ENCODE peak calls at places on chromosomes 11 and 22, in five cellular contexts. V is kidney, F is GM20000, N is AG04450, H is transverse colon. P is an unnamed sample.

GRCh38 chr11:488579-488978 is 18.5 kb downstream of the RNH1 start:
- DNase-seq in N (no peak), H (no peak), V (no peak), F (no peak), P (no peak)

GRCh38 chr22:49930596-49931412 is 12.4 kb downstream of the CRELD2 start:
- DNase-seq in V (peak; percentile 83), N (no peak), F (peak; percentile 78), H (peak; percentile 83), P (peak; percentile 63)

GRCh38 chr11:11779975-11780374 is 61.8 kb upstream of the USP47 start:
- DNase-seq in F (no peak), V (no peak), N (no peak), H (no peak), P (no peak)

GRCh38 chr11:26849009-26849408 is 127.1 kb upstream of the SLC5A12 start:
- DNase-seq in H (no peak), N (no peak), V (peak; percentile 82), F (no peak), P (no peak)

GRCh38 chr11:74018331-74019005 is 9.6 kb upstream of the UCP3 start:
- DNase-seq in V (peak; percentile 94), N (peak; percentile 59), H (peak; percentile 93), F (no peak), P (no peak)

GRCh38 chr22:19679476-19680099 is 34.7 kb upstream of the SEPTIN5 start:
- DNase-seq in F (peak; percentile 56), N (no peak), V (peak; percentile 78), H (peak; percentile 27), P (no peak)

GRCh38 chr11:16604784-16605439 is 133.5 kb upstream of the C11orf58 start:
- DNase-seq in V (peak; percentile 89), N (no peak), F (peak; percentile 35), H (peak; percentile 59), P (peak; percentile 20)

GRCh38 chr11:109197656-109198055 is 224.3 kb upstream of the C11orf87 start:
- DNase-seq in N (no peak), F (no peak), H (no peak), V (no peak), P (no peak)

GRCh38 chr22:38756631-38757463 is 1.0 kb upstream of the SUN2 start:
- DNase-seq in N (no peak), F (no peak), H (peak; percentile 21), V (peak; percentile 75), P (no peak)

GRCh38 chr22:35618427-35619223 is 1.5 kb upstream of the MB start:
- DNase-seq in H (no peak), N (no peak), F (no peak), V (no peak), P (no peak)

GRCh38 chr22:38416621-38417251 is 38.3 kb downstream of the KCNJ4 start:
- DNase-seq in V (peak; percentile 57), H (no peak), N (no peak), F (no peak), P (no peak)

GRCh38 chr11:114208371-114208770 is 87.8 kb upstream of the NNMT start:
- DNase-seq in F (no peak), H (no peak), V (no peak), N (no peak), P (no peak)

GRCh38 chr11:76119032-76119431 is 87.3 kb downstream of the WNT11 start:
- DNase-seq in V (no peak), N (no peak), H (no peak), F (no peak), P (no peak)
- TF ChIP-seq CTCF in V (no peak), N (no peak), H (no peak), F (no peak), P (no peak)

GRCh38 chr11:59866397-59866796 is at the start of gene TCN1:
- DNase-seq in V (no peak), N (no peak), H (no peak), F (no peak), P (no peak)
- TF ChIP-seq CTCF in V (no peak), N (no peak), H (no peak), F (no peak), P (no peak)

GRCh38 chr22:36998620-36999351 is 20.5 kb downstream of the TST start:
- DNase-seq in N (no peak), F (no peak), H (peak; percentile 44), V (peak; percentile 31), P (no peak)
- TF ChIP-seq CTCF in N (no peak), F (peak; percentile 21), H (no peak), V (peak; percentile 1), P (peak; percentile 21)

GRCh38 chr22:21590809-21591641 is 23.5 kb downstream of the UBE2L3 start:
- DNase-seq in H (no peak), F (no peak), N (no peak), V (no peak), P (no peak)

GRCh38 chr22:21591695-21592094 is 24.2 kb downstream of the UBE2L3 start:
- DNase-seq in H (no peak), V (no peak), F (no peak), N (no peak), P (no peak)

GRCh38 chr22:21592422-21592821 is 24.9 kb downstream of the UBE2L3 start:
- DNase-seq in H (no peak), N (no peak), F (no peak), V (no peak), P (no peak)

GRCh38 chr22:21594865-21595452 is 27.4 kb downstream of the UBE2L3 start:
- DNase-seq in N (no peak), V (no peak), F (no peak), H (no peak), P (no peak)

GRCh38 chr22:21593406-21594232 is 26.1 kb downstream of the UBE2L3 start:
- DNase-seq in H (no peak), F (no peak), V (no peak), N (no peak), P (no peak)
- TF ChIP-seq CTCF in H (peak; percentile 33), F (no peak), V (no peak), N (peak; percentile 25), P (no peak)

DNA sequence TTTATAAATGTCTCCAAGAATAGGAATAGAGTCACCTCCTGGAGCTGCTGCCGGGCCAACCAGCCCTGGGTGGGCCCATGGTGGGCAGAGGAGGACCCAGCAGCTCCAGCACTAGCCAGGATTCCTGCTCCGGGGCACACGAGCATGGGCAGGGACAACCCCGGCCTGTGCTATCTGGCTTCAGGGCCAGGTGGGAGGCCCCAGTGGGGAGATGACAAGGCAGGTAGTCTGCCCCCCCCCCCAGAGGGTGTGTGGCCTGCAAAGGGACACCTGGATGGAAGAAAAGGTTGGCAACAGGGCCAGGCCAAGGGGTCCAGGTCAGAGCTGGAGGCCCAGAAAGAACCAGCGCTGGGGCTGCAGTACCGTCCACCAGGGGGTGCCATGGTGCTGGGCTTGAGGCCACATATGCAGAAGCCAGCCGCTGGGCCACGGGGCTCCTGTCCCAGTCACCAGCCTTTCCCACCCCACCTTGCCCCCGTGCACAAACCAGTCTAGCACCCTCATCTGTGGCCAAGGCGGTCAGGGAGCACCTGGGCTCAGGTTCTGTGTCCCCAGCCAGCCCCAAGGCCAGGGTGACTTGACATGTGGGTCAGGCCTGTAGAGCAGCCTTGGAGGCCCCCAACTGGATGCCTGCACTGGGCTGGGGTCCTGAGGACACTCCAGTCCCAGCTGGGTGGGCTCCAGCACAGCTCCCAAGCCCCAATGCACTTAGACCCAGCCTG is 3.5 kb downstream of the TSPAN32 start:
- DNase-seq in V (peak; percentile 94), F (peak; percentile 86), H (peak; percentile 88), N (no peak), P (peak; percentile 83)
- TF ChIP-seq CTCF in V (peak; percentile 96), F (peak; percentile 83), H (peak; percentile 97), N (peak; percentile 71), P (peak; percentile 90)

GRCh38 chr11:61129608-61130523 is 27.6 kb downstream of the CD5 start:
- DNase-seq in V (peak; percentile 94), N (peak; percentile 79), F (peak; percentile 97), H (peak; percentile 92), P (peak; percentile 97)
- TF ChIP-seq CTCF in V (peak; percentile 100), N (peak; percentile 100), F (peak; percentile 100), H (peak; percentile 99), P (peak; percentile 100)

GRCh38 chr11:63670077-63670737 is 969 bp downstream of the ATL3 start:
- DNase-seq in N (no peak), F (peak; percentile 34), V (no peak), H (no peak), P (peak; percentile 28)

GRCh38 chr11:63672934-63673539 is 1.9 kb upstream of the ATL3 start:
- DNase-seq in H (no peak), F (no peak), V (no peak), N (no peak), P (no peak)

GRCh38 chr11:63671322-63672155 is at the start of gene ATL3:
- DNase-seq in V (peak; percentile 99), F (peak; percentile 96), N (peak; percentile 88), H (peak; percentile 98), P (peak; percentile 96)

GRCh38 chr11:63672156-63672463 is 934 bp upstream of the ATL3 start:
- DNase-seq in N (no peak), F (no peak), H (no peak), V (no peak), P (no peak)

GRCh38 chr11:63670738-63671321 is 346 bp downstream of the ATL3 start:
- DNase-seq in H (peak; percentile 78), N (no peak), F (peak; percentile 70), V (no peak), P (peak; percentile 61)
- TF ChIP-seq CTCF in H (no peak), N (peak; percentile 43), F (peak; percentile 61), V (peak; percentile 46), P (peak; percentile 58)

DNA sequence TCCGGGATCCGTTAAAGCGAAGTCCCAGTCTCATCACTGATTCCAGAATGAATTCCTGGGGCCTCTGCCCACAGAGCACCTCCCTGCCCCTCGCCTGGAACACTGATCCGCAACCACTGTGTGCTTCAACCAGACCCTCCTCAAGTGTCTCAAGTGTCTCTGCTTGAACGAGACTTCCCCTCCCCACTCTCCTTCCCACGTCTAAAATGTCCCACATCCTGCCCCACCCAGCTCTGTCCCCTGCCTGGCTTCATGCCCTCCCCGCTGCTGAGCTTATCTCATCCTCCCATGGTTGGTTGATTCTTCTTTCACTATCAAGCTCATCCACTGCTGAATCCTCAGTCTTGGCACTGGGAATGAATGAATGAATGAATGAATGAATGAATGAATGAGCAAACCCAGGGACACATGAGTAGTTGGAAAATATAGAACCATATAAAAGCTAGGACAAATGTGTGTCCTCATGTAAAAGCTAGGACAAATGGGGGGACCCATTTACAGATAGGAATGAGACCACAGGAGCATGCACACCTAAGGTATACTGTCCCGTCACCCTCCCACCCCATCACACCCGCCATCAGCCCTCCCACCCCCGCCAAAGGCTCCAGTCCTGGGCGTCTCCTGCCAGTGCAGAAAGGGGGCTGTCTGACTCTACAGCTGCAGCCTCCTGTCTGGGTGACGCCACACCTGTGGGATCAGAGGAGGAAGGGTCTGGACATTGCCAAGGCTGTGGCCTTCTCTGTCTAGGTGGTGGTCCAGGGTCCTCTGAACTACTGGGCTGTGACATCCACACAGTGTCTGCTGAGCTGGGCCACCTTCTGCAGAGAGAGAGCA is 71.4 kb upstream of the LINC01488 start:
- DNase-seq in H (no peak), N (no peak), F (no peak), V (peak; percentile 34), P (no peak)
- TF ChIP-seq CTCF in H (no peak), N (no peak), F (no peak), V (no peak), P (no peak)

GRCh38 chr11:131511794-131512193 is 141.4 kb downstream of the NTM start:
- DNase-seq in H (peak; percentile 42), N (no peak), V (no peak), F (peak; percentile 32), P (peak; percentile 43)
- TF ChIP-seq CTCF in H (peak; percentile 49), N (peak; percentile 49), V (peak; percentile 65), F (peak; percentile 41), P (peak; percentile 56)

P was measured in GM10248.